ENCODE peak calls at places on chromosome 7, in nine cellular contexts. G is Panc1; Q is stimulated activated CD8-positive, alpha-beta memory T cell treated with anti-CD3 and anti-CD28 coated beads, Interleukin-12 subunit alpha, Interleukin-12 subunit beta, amount 100 ng/mL, for 1 hour; I is NCI-H1930; N is tibial nerve; T is activated CD4-positive, alpha-beta T cell treated with anti-CD3 and anti-CD28 coated beads for 24 hours; S is osteocyte; B is Daoy; L is GM03348. R is an unnamed sample.

GRCh38 chr7:150357771-150358427 is 10.7 kb upstream of the REPIN1 start:
- DNase-seq in G (no peak), Q (no peak), I (no peak), N (no peak), T (no peak), S (no peak), B (peak), L (no peak), R (no peak)

GRCh38 chr7:25149844-25150243 is 24.8 kb upstream of the CYCS start:
- DNase-seq in G (no peak), Q (no peak), I (no peak), N (no peak), T (no peak), S (no peak), B (no peak), L (no peak), R (no peak)

GRCh38 chr7:92557808-92558362 is 29.3 kb downstream of the RBM48 start:
- DNase-seq in G (no peak), Q (no peak), I (no peak), N (no peak), T (no peak), S (no peak), B (no peak), L (no peak), R (no peak)

GRCh38 chr7:159027803-159028455 is 116.7 kb downstream of the VIPR2 start:
- DNase-seq in G (no peak), Q (no peak), I (no peak), N (no peak), T (no peak), S (peak), B (peak), L (peak), R (no peak)

GRCh38 chr7:135801045-135801693 is 52.6 kb upstream of the FAM180A start:
- DNase-seq in G (peak), Q (peak), I (peak), N (no peak), T (no peak), S (no peak), B (peak), L (peak), R (no peak)

GRCh38 chr7:73974101-73974947 is 53.6 kb upstream of the ELN start:
- DNase-seq in G (no peak), Q (no peak), I (no peak), N (no peak), T (no peak), S (no peak), B (no peak), L (no peak), R (no peak)

GRCh38 chr7:148929176-148929575 is 45.1 kb upstream of the EZH2 start:
- DNase-seq in G (no peak), Q (no peak), I (no peak), N (no peak), T (no peak), S (no peak), B (no peak), L (no peak), R (no peak)

GRCh38 chr7:105189859-105190492 is 176.0 kb downstream of the KMT2E start:
- DNase-seq in G (no peak), Q (no peak), I (no peak), N (no peak), T (no peak), S (no peak), B (no peak), L (no peak), R (no peak)

GRCh38 chr7:131843862-131844261 is 287.4 kb upstream of the PODXL start:
- DNase-seq in G (no peak), Q (no peak), I (no peak), N (no peak), T (no peak), S (no peak), B (peak), L (peak), R (no peak)

GRCh38 chr7:400901-401485 is 111.0 kb downstream of the FOXL3 start:
- DNase-seq in G (no peak), Q (no peak), I (no peak), N (no peak), T (no peak), S (no peak), B (no peak), L (no peak), R (no peak)

R was measured in SIG-M5.